ENCODE peak calls at places on chromosomes 13 and 19, in four cellular contexts. E is right atrium auricular region, I is GM23338, U is Peyer's patch. J is an unnamed sample. For H3K27me3, the result is how much of the 10 kb centered on the place peaks cover.

GRCh38 chr13:28464861-28465260 is 30.1 kb downstream of the FLT1 start:
- DNase-seq in E (no peak), I (no peak), U (no peak), J (no peak)

GRCh38 chr19:5031231-5032100 is 62.6 kb downstream of the KDM4B start:
- DNase-seq in E (peak), I (peak), U (peak), J (peak)

GRCh38 chr19:1651548-1652394 is 644 bp downstream of the TCF3 start:
- DNase-seq in E (no peak), I (peak), U (peak), J (peak)

GRCh38 chr19:13430790-13431582 is 75.3 kb downstream of the CACNA1A start:
- DNase-seq in E (no peak), I (peak), U (no peak), J (peak)

GRCh38 chr13:111282997-111283396 is 37.4 kb upstream of the TEX29 start:
- DNase-seq in E (no peak), I (no peak), U (no peak), J (no peak)

GRCh38 chr19:12162513-12162881 is 399 bp upstream of the ZNF136 start:
- DNase-seq in E (no peak), I (no peak), U (no peak), J (no peak)

GRCh38 chr13:107518292-107518691 is 697.0 kb downstream of the LIG4 start:
- DNase-seq in E (no peak), I (peak), U (no peak), J (no peak)

GRCh38 chr13:88643233-88643632 is 972.1 kb downstream of the SLITRK5 start:
- DNase-seq in E (no peak), I (peak), U (no peak), J (no peak)

GRCh38 chr19:45508681-45508930 is 1.3 kb downstream of the VASP start:
- DNase-seq in E (no peak), I (no peak), U (no peak), J (no peak)

GRCh38 chr13:66543780-66544179 is 686.4 kb downstream of the PCDH9 start:
- DNase-seq in E (no peak), I (peak), U (no peak), J (no peak)

GRCh38 chr13:20124303-20124702 is 36.5 kb downstream of the GJA3 start:
- DNase-seq in E (no peak), I (no peak), U (no peak), J (no peak)

GRCh38 chr13:91358384-91358776 is 10.9 kb downstream of the MIR17HG start:
- DNase-seq in E (no peak), I (no peak), U (no peak), J (no peak)

GRCh38 chr19:35673121-35673804 is 6.9 kb downstream of the UPK1A start:
- DNase-seq in E (peak), I (peak), U (no peak), J (peak)

GRCh38 chr13:87684850-87685735 is 13.9 kb downstream of the SLITRK5 start:
- DNase-seq in E (no peak), I (no peak), U (no peak), J (no peak)

GRCh38 chr19:14112809-14113385 is 4.7 kb downstream of the PRKACA start:
- DNase-seq in E (peak), I (peak), U (no peak), J (no peak)

GRCh38 chr13:47680752-47681151 is 320.3 kb downstream of the SUCLA2 start:
- DNase-seq in E (no peak), I (no peak), U (no peak), J (no peak)

GRCh38 chr19:3420244-3420755 is 53.9 kb downstream of the NFIC start:
- DNase-seq in E (no peak), I (no peak), U (no peak), J (no peak)

GRCh38 chr19:12596927-12597548 is 13.6 kb downstream of the ZNF490 start:
- DNase-seq in E (no peak), I (peak), U (no peak), J (no peak)

GRCh38 chr13:90950134-90950533 is 397.4 kb upstream of the MIR17HG start:
- DNase-seq in E (no peak), I (no peak), U (no peak), J (no peak)

GRCh38 chr13:20796791-20797513 is 23.2 kb upstream of the EEF1AKMT1 start:
- DNase-seq in E (no peak), I (no peak), U (no peak), J (no peak)

GRCh38 chr13:114124921-114125320 is 7.5 kb downstream of the RASA3 start:
- DNase-seq in E (no peak), I (no peak), U (peak), J (peak)
- H3K4me3 ChIP-seq in E (no peak), I (no peak), U (no peak), J (peak)

GRCh38 chr13:109665781-109666249 is 120.6 kb downstream of the IRS2 start:
- DNase-seq in E (no peak), I (no peak), U (no peak), J (no peak)
- H3K27me3 ChIP-seq in E (under half), I (under half), U (under half), J (under half)

GRCh38 chr19:49010453-49010852 is 6.4 kb downstream of the LHB start:
- DNase-seq in E (no peak), I (no peak), U (no peak), J (no peak)

GRCh38 chr19:49014123-49014869 is 2.6 kb downstream of the LHB start:
- DNase-seq in E (no peak), I (no peak), U (no peak), J (no peak)

GRCh38 chr19:49011194-49011593 is 5.7 kb downstream of the LHB start:
- DNase-seq in E (no peak), I (no peak), U (no peak), J (no peak)

GRCh38 chr19:49006905-49007304 is 10.0 kb downstream of the LHB start:
- DNase-seq in E (no peak), I (no peak), U (no peak), J (no peak)

GRCh38 chr19:49009828-49010227 is 7.1 kb downstream of the LHB start:
- DNase-seq in E (no peak), I (no peak), U (no peak), J (no peak)
- H3K4me3 ChIP-seq in E (no peak), I (no peak), U (no peak), J (no peak)

DNA sequence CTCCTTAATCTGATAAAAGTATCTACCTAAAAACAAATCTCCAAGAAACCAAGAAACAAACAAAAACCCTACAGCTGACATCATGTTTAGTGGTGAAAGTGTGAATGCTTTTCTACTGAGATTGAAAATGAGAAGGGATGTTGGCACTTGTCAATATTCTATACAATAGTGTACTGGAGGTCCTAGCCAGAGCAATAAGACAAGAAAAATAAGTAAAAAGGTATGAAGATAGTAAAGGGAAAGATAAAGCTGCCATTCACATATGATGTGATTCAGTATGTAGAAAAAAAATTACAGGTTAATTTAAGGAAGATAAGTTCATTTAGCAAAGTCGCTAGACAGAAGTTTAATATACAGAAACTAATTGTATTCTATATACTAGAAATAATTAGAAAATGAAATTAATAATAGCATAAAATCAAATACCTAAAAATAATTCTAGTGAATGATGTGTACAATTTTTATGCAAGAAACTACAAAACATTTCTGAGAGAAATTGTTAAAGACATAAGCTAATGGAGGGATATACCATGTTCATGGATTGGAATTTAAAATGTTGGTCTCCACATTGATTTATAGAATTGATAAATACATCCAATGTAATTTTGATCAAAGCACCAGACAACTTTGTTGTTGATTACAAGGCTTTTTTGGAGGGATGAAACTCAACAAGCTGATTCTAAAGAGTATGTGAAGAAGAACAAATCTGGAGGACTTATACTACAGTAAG is 2.4 kb upstream of the SLC7A10 start:
- DNase-seq in E (no peak), I (no peak), U (no peak), J (no peak)
- H3K27me3 ChIP-seq in E (under half), I (under half), U (under half), J (under half)

GRCh38 chr19:40630571-40631160 is 29.5 kb downstream of the LTBP4 start:
- DNase-seq in E (no peak), I (no peak), U (no peak), J (no peak)

GRCh38 chr19:40638327-40638726 is 37.2 kb downstream of the LTBP4 start:
- DNase-seq in E (no peak), I (no peak), U (no peak), J (no peak)

GRCh38 chr19:40629346-40629745 is 28.2 kb downstream of the LTBP4 start:
- DNase-seq in E (no peak), I (no peak), U (no peak), J (no peak)

GRCh38 chr19:40632311-40633036 is 31.3 kb downstream of the LTBP4 start:
- DNase-seq in E (no peak), I (peak), U (no peak), J (no peak)

DNA sequence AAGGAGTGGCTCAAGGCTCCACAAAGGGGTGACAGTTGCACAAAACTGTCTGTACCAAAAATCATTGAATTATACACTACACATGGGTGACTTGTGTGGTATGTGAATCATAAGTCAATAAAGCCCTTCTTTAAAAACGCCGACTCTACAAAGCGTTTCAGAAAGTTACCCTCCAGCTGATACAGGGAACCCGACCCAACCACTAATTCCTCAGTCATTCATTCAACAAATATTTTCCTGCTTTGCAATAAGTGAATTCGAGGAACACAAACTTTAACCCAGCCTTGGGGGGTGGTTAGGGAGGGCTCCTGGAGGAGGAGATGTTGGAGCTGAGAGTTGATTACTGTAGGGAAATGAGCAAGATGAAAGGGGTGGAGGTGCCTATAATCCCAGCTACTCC is 32.0 kb downstream of the LTBP4 start:
- DNase-seq in E (no peak), I (no peak), U (no peak), J (no peak)
- H3K4me3 ChIP-seq in E (no peak), I (no peak), U (no peak), J (no peak)

J was measured in CD8-positive, alpha-beta T cell.